ENCODE peak calls at places on chromosome 3, in four cellular contexts. O is GM12878, V is HL-60, X is K562. S is an unnamed sample.

GRCh38 chr3:44442591-44443309 is 34.7 kb downstream of the ZNF445 start:
- DNase-seq in O (no peak), V (no peak), X (no peak), S (no peak)

GRCh38 chr3:158531334-158531733 is 39.7 kb upstream of the MLF1 start:
- DNase-seq in O (no peak), V (no peak), X (no peak), S (no peak)

GRCh38 chr3:45613781-45614180 is 19.2 kb downstream of the LIMD1 start:
- DNase-seq in O (no peak), V (no peak), X (no peak), S (no peak)

GRCh38 chr3:110026421-110026820 is 689.1 kb upstream of the DPPA4 start:
- DNase-seq in O (no peak), V (no peak), X (no peak), S (no peak)

GRCh38 chr3:50324351-50325144 is 2.0 kb upstream of the HYAL2 start:
- DNase-seq in O (no peak), V (peak), X (peak), S (no peak)

GRCh38 chr3:27467545-27467944 is 16.6 kb downstream of the SLC4A7 start:
- DNase-seq in O (no peak), V (no peak), X (peak), S (peak)

GRCh38 chr3:31066999-31067398 is 172.5 kb upstream of the GADL1 start:
- DNase-seq in O (no peak), V (no peak), X (peak), S (no peak)

GRCh38 chr3:4772171-4772804 is 206.9 kb upstream of the BHLHE40 start:
- DNase-seq in O (no peak), V (no peak), X (peak), S (no peak)

GRCh38 chr3:4814904-4815574 is 164.2 kb upstream of the BHLHE40 start:
- DNase-seq in O (no peak), V (no peak), X (peak), S (no peak)

GRCh38 chr3:181710581-181711255 is 1.0 kb upstream of the SOX2 start:
- DNase-seq in O (no peak), V (no peak), X (no peak), S (no peak)

GRCh38 chr3:59006791-59007517 is 42.9 kb downstream of the CFAP20DC start:
- DNase-seq in O (no peak), V (no peak), X (peak), S (no peak)

GRCh38 chr3:149407898-149408297 is 30.4 kb upstream of the TM4SF1 start:
- DNase-seq in O (no peak), V (no peak), X (no peak), S (no peak)

GRCh38 chr3:127392146-127392470 is 104.3 kb upstream of the PRR20G start:
- DNase-seq in O (no peak), V (no peak), X (no peak), S (no peak)

GRCh38 chr3:11375333-11376076 is 103.3 kb downstream of the ATG7 start:
- DNase-seq in O (no peak), V (no peak), X (no peak), S (no peak)

GRCh38 chr3:134065252-134065651 is 35.5 kb upstream of the SLCO2A1 start:
- DNase-seq in O (no peak), V (no peak), X (no peak), S (no peak)

GRCh38 chr3:17752441-17752840 is 10.0 kb upstream of the TBC1D5 start:
- DNase-seq in O (no peak), V (peak), X (no peak), S (no peak)

GRCh38 chr3:39186692-39187151 is 5.7 kb downstream of the XIRP1 start:
- DNase-seq in O (no peak), V (no peak), X (no peak), S (no peak)

GRCh38 chr3:115697263-115698053 is 74.1 kb downstream of the GAP43 start:
- DNase-seq in O (no peak), V (peak), X (no peak), S (no peak)

GRCh38 chr3:53162672-53163458 is 1.9 kb downstream of the PRKCD start:
- DNase-seq in O (no peak), V (no peak), X (peak), S (no peak)

GRCh38 chr3:119662604-119663377 is 2.4 kb upstream of the POPDC2 start:
- DNase-seq in O (no peak), V (no peak), X (no peak), S (no peak)

GRCh38 chr3:44048196-44048924 is 193.3 kb upstream of the TOPAZ1 start:
- DNase-seq in O (no peak), V (no peak), X (no peak), S (no peak)

GRCh38 chr3:39021465-39022274 is 30.1 kb downstream of the SCN11A start:
- DNase-seq in O (no peak), V (no peak), X (peak), S (no peak)

GRCh38 chr3:80771085-80771484 is 990.4 kb downstream of the GBE1 start:
- DNase-seq in O (peak), V (peak), X (peak), S (no peak)

GRCh38 chr3:16252988-16253387 is 11.8 kb downstream of the DPH3 start:
- DNase-seq in O (no peak), V (no peak), X (no peak), S (no peak)

GRCh38 chr3:128068156-128068620 is 16.0 kb downstream of the SEC61A1 start:
- DNase-seq in O (no peak), V (peak), X (peak), S (peak)

GRCh38 chr3:33424606-33425453 is 15.4 kb downstream of the UBP1 start:
- DNase-seq in O (no peak), V (no peak), X (no peak), S (no peak)

GRCh38 chr3:132773071-132773619 is 50.9 kb upstream of the NPHP3 start:
- DNase-seq in O (no peak), V (no peak), X (no peak), S (no peak)

GRCh38 chr3:175155172-175155571 is 296.0 kb downstream of the NAALADL2 start:
- DNase-seq in O (no peak), V (no peak), X (no peak), S (no peak)

GRCh38 chr3:79551997-79552396 is 215.8 kb downstream of the ROBO1 start:
- DNase-seq in O (no peak), V (no peak), X (no peak), S (no peak)

GRCh38 chr3:195769551-195769950 is 42.2 kb downstream of the MUC4 start:
- DNase-seq in O (no peak), V (no peak), X (no peak), S (no peak)

GRCh38 chr3:73621388-73621787 is 3.4 kb downstream of the PDZRN3 start:
- DNase-seq in O (no peak), V (no peak), X (no peak), S (no peak)
- TF ChIP-seq SPI1 in O (no peak), V (no peak), X (no peak), S (no peak)

GRCh38 chr3:188962253-188963247 is 209.2 kb upstream of the TPRG1 start:
- DNase-seq in O (no peak), V (no peak), X (no peak), S (no peak)
- TF ChIP-seq SPI1 in O (no peak), V (no peak), X (no peak), S (no peak)

DNA sequence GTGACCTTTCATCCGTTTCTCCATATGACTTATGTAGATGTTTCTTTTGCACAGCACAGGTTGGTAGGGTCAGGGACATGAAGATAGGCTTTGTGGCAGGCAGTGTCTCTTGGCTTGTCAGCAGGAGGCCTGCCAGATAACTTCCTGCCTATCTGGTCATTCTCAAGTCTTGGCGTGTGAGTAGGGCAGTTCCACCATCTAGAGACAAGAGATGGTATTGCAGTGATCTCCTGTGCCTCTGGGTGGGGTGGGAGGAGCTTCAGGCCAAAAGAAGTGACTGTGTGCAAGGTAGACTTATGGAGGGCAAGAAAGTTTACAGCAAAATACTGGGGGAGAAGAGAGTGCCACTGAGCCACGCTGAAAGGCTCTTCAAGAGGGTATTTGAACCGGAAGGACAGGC is 11.0 kb downstream of the TEX264 start:
- DNase-seq in O (peak), V (peak), X (peak), S (peak)
- TF ChIP-seq SPI1 in O (no peak), V (no peak), X (peak), S (no peak)

GRCh38 chr3:61922118-61922517 is 360.7 kb downstream of the PTPRG start:
- DNase-seq in O (no peak), V (no peak), X (no peak), S (no peak)

GRCh38 chr3:61925721-61926120 is 364.4 kb downstream of the PTPRG start:
- DNase-seq in O (no peak), V (no peak), X (no peak), S (no peak)

GRCh38 chr3:61924991-61925390 is 363.6 kb downstream of the PTPRG start:
- DNase-seq in O (no peak), V (no peak), X (no peak), S (no peak)

GRCh38 chr3:61926913-61927312 is 365.5 kb downstream of the PTPRG start:
- DNase-seq in O (no peak), V (no peak), X (no peak), S (no peak)

GRCh38 chr3:61924065-61924740 is 362.8 kb downstream of the PTPRG start:
- DNase-seq in O (no peak), V (no peak), X (no peak), S (no peak)
- TF ChIP-seq SPI1 in O (no peak), V (no peak), X (no peak), S (no peak)

GRCh38 chr3:169658311-169658931 is 5.1 kb downstream of the MECOM start:
- DNase-seq in O (no peak), V (no peak), X (no peak), S (no peak)
- TF ChIP-seq SPI1 in O (peak), V (no peak), X (no peak), S (peak)

GRCh38 chr3:123310186-123310585 is 108.4 kb downstream of the SEC22A start:
- DNase-seq in O (no peak), V (no peak), X (no peak), S (no peak)
- TF ChIP-seq SPI1 in O (no peak), V (no peak), X (no peak), S (no peak)

GRCh38 chr3:142226474-142226873 is 1.1 kb upstream of the GK5 start:
- DNase-seq in O (no peak), V (no peak), X (no peak), S (no peak)
- TF ChIP-seq SPI1 in O (no peak), V (no peak), X (no peak), S (no peak)

GRCh38 chr3:65713016-65713415 is 325.7 kb downstream of the MAGI1 start:
- DNase-seq in O (no peak), V (peak), X (no peak), S (no peak)
- TF ChIP-seq SPI1 in O (no peak), V (no peak), X (no peak), S (no peak)

GRCh38 chr3:114241259-114241658 is 3.9 kb upstream of the ZNF80 start:
- DNase-seq in O (no peak), V (no peak), X (peak), S (no peak)

GRCh38 chr3:114231616-114232015 is 5.8 kb downstream of the ZNF80 start:
- DNase-seq in O (no peak), V (no peak), X (no peak), S (no peak)

GRCh38 chr3:114234739-114235138 is 2.6 kb downstream of the ZNF80 start:
- DNase-seq in O (no peak), V (no peak), X (no peak), S (no peak)

GRCh38 chr3:114235431-114235830 is 1.9 kb downstream of the ZNF80 start:
- DNase-seq in O (no peak), V (no peak), X (no peak), S (no peak)
- TF ChIP-seq SPI1 in O (no peak), V (no peak), X (no peak), S (no peak)

S was measured in GM12891.